ENCODE peak calls at places on chromosomes 4 and X, in nine cellular contexts. G is PC-3, U is lower lobe of right lung, N is astrocyte, B is fibroblast of lung, J is fibroblast of mammary gland, X is MM.1S, Q is A549, S is HFF-Myc. T is an unnamed sample.

GRCh38 chr4:177505171-177505615 is 63.0 kb upstream of the AGA start:
- DNase-seq in G (no peak), U (no peak), N (no peak), B (no peak), J (no peak), X (no peak), Q (no peak), S (no peak), T (no peak)

GRCh38 chrX:106404512-106404911 is 207.3 kb upstream of the RADX start:
- DNase-seq in G (peak), U (no peak), N (no peak), B (no peak), J (no peak), X (no peak), Q (no peak), S (no peak), T (no peak)

GRCh38 chr4:182297659-182298058 is 54.5 kb downstream of the TENM3 start:
- DNase-seq in G (no peak), U (no peak), N (peak), B (peak), J (peak), X (no peak), Q (no peak), S (no peak), T (no peak)

GRCh38 chr4:165425629-165426028 is 46.8 kb downstream of the CPE start:
- DNase-seq in G (no peak), U (no peak), N (no peak), B (no peak), J (no peak), X (no peak), Q (no peak), S (no peak), T (no peak)

GRCh38 chr4:23368081-23368697 is 521.7 kb downstream of the PPARGC1A start:
- DNase-seq in G (peak), U (no peak), N (no peak), B (peak), J (no peak), X (no peak), Q (no peak), S (no peak), T (no peak)

GRCh38 chr4:81069706-81070331 is 39.3 kb downstream of the BMP3 start:
- DNase-seq in G (peak), U (no peak), N (peak), B (peak), J (peak), X (peak), Q (peak), S (peak), T (peak)

GRCh38 chr4:124322234-124322831 is 390.2 kb downstream of the ANKRD50 start:
- DNase-seq in G (peak), U (no peak), N (peak), B (peak), J (peak), X (peak), Q (peak), S (peak), T (peak)

GRCh38 chr4:8318509-8318908 is 49.0 kb downstream of the HTRA3 start:
- DNase-seq in G (no peak), U (no peak), N (no peak), B (no peak), J (no peak), X (no peak), Q (no peak), S (no peak), T (no peak)

GRCh38 chrX:37047776-37048175 is 39.6 kb downstream of the FAM47C start:
- DNase-seq in G (no peak), U (no peak), N (no peak), B (no peak), J (no peak), X (no peak), Q (no peak), S (no peak), T (peak)

GRCh38 chrX:103678199-103678993 is 8.1 kb downstream of the MORF4L2 start:
- DNase-seq in G (peak), U (no peak), N (peak), B (peak), J (peak), X (no peak), Q (no peak), S (no peak), T (no peak)

GRCh38 chr4:37524267-37524666 is 161.9 kb downstream of the RELL1 start:
- DNase-seq in G (no peak), U (no peak), N (no peak), B (no peak), J (no peak), X (no peak), Q (no peak), S (no peak), T (no peak)

GRCh38 chr4:14018191-14018853 is 390.8 kb upstream of the BOD1L1 start:
- DNase-seq in G (no peak), U (no peak), N (no peak), B (no peak), J (no peak), X (peak), Q (no peak), S (no peak), T (no peak)

GRCh38 chr4:182955411-182955810 is 38.2 kb upstream of the DCTD start:
- DNase-seq in G (no peak), U (no peak), N (peak), B (no peak), J (no peak), X (no peak), Q (no peak), S (no peak), T (no peak)

GRCh38 chrX:150199181-150199580 is 163.9 kb upstream of the MAMLD1 start:
- DNase-seq in G (no peak), U (no peak), N (no peak), B (no peak), J (no peak), X (no peak), Q (no peak), S (no peak), T (no peak)

GRCh38 chr4:146647615-146648383 is 9.1 kb downstream of the POU4F2 start:
- DNase-seq in G (no peak), U (no peak), N (no peak), B (no peak), J (no peak), X (no peak), Q (no peak), S (no peak), T (no peak)

GRCh38 chr4:146478009-146478408 is 43.7 kb downstream of the SLC10A7 start:
- DNase-seq in G (no peak), U (no peak), N (no peak), B (no peak), J (no peak), X (no peak), Q (no peak), S (no peak), T (peak)

DNA sequence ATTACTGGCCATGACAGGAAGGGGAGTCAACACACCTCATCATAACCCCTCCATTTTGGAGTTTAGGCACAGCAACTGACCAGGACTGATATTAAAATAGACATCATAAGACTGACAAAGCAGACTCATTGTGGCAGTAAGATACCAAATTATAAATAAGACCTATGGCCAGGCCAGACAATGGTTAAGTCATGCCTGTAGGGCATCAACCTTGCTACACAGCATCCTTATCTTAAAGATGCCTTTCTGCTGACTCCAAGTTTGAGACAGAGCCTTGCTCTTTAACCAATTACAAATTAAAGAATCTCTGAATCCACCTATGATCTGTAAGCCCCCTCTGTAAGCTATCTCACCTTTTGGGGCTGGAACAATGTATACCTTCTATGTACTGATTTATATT is 65.5 kb downstream of the VCX2 start:
- DNase-seq in G (no peak), U (no peak), N (no peak), B (no peak), J (no peak), X (no peak), Q (no peak), S (no peak), T (no peak)
- H3K4me3 ChIP-seq in G (no peak), U (no peak), N (no peak), B (no peak), J (no peak), X (no peak), Q (no peak), S (no peak), T (no peak)

DNA sequence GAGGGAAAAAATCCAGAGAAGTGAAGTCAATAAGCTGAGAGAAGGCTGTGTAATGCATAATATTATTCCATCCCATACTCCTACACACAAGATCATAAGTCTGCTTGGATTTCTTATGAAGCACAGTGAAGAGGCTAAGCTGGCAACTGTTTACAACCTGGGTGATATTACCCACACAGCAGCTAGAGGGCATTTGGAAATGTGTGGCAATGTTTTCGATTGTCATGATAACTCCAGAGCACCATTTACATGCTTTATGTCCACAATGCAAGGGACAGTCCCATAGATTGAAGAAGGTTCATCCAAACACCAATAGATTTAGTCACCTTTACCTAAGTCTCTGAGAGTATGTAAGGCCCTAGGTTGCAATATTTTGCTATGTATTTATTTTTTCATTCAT is 412.2 kb downstream of the PPP3CA start:
- DNase-seq in G (peak), U (no peak), N (no peak), B (peak), J (peak), X (peak), Q (peak), S (peak), T (peak)
- TF ChIP-seq CTCF in G (peak), U (no peak), N (peak), B (peak), J (peak), X (peak), Q (no peak), S (peak), T (peak)

DNA sequence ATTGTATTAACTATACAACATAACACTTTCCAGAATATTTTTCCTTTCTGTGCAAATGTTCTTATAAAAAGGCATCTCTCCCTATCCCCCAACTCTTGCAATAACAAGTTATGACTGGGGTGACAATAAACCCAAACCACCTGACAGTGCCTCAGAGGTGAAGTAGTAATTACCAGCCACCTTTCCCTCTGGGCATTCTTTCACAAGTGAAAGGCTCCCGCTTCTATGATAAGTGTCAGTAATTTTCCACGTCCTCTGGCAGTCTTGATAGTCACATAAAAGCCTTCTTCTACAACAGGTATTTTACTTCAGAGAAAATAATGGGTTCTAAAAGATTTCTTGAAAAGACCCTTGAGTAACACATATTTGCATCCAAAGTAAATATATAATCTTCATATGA is 82.7 kb downstream of the MANBA start:
- DNase-seq in G (no peak), U (no peak), N (no peak), B (no peak), J (no peak), X (no peak), Q (no peak), S (no peak), T (no peak)
- H3K4me3 ChIP-seq in G (no peak), U (no peak), N (no peak), B (no peak), J (no peak), X (no peak), Q (no peak), S (no peak), T (no peak)

GRCh38 chr4:31580843-31581242 is 860.7 kb downstream of the PCDH7 start:
- DNase-seq in G (no peak), U (no peak), N (no peak), B (no peak), J (no peak), X (peak), Q (no peak), S (no peak), T (no peak)
- TF ChIP-seq CTCF in G (no peak), U (no peak), N (no peak), B (no peak), J (no peak), X (no peak), Q (no peak), S (no peak), T (no peak)

GRCh38 chr4:6689506-6689960 is 4.1 kb upstream of the S100P start:
- DNase-seq in G (peak), U (peak), N (no peak), B (no peak), J (no peak), X (no peak), Q (no peak), S (no peak), T (no peak)
- H3K4me3 ChIP-seq in G (no peak), U (peak), N (no peak), B (no peak), J (no peak), X (no peak), Q (no peak), S (no peak), T (no peak)

DNA sequence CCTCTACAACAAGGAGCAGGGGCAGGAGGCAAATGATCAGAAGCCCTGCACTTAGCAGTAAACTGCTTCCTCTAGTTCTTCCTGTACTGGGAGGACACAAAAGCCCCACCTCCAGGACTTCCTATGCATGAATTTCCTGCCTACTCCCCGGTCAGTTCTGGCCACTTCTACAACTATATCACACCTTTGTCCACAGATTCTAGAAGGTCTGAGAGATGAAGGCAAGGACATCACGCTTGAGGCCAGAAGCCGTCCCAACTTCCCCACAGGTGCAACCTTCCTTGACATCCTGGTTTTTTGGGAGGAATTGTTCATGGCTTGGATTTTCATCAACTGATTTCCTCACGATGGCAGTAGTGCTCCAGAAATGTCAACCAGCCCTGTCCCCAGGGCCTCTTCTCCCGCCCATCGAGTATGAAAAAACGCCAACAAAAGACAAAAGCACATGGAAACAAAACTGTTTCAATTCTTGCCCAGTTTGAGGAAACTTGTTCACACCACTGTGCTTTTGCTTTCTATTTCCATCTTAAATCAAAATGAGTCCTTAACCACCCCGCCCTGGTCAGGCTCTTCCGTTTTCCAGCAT is 206.5 kb upstream of the STK26 start:
- DNase-seq in G (peak), U (no peak), N (peak), B (no peak), J (peak), X (peak), Q (no peak), S (no peak), T (peak)
- TF ChIP-seq CTCF in G (peak), U (peak), N (no peak), B (no peak), J (peak), X (peak), Q (peak), S (no peak), T (no peak)

DNA sequence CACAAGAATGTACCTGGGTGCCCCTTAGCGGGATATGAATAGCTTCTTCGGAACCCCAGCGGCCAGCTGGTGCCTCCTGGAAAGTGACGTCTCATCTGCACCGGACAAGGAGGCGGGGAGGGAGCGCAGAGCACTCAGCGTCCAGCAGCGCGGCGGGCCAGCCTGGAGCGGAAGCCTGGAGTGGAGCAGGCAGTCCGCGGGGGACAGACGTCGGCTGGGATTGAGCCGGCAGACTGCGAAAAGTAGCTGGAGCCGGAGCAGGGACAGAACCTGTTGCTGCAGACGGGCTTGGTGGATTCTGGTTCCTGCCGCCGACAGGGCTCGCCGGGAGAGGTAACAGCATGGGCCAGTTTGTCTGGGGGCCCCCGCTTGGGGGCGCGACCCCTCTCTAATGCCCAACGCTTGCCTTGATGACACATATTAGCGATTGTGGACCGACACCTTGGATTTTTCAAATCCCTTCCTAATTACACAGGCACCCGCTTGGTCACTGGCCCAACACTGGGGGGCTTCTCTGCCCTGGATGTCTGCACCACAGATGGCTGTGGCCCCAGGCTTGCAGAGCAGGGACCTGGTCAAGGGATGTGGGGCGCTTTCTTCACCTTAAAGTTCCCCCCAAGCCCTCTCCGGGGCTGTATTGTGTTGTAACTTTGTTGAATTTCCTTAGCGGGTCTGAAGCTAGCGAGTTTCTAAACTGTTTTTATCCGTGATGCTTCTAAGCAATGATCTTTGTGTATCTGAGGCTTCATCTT is at the start of gene NPFFR2:
- DNase-seq in G (no peak), U (peak), N (peak), B (no peak), J (peak), X (no peak), Q (no peak), S (no peak), T (no peak)
- H3K4me3 ChIP-seq in G (no peak), U (peak), N (peak), B (no peak), J (no peak), X (no peak), Q (no peak), S (no peak), T (no peak)

GRCh38 chr4:110480031-110480549 is 4.1 kb downstream of the ENPEP start:
- DNase-seq in G (peak), U (no peak), N (peak), B (peak), J (peak), X (no peak), Q (no peak), S (peak), T (no peak)
- TF ChIP-seq CTCF in G (peak), U (no peak), N (peak), B (peak), J (peak), X (no peak), Q (no peak), S (peak), T (no peak)

GRCh38 chr4:85128246-85129204 is 162.0 kb upstream of the WDFY3 start:
- DNase-seq in G (no peak), U (no peak), N (no peak), B (no peak), J (no peak), X (no peak), Q (no peak), S (no peak), T (no peak)
- H3K4me3 ChIP-seq in G (no peak), U (no peak), N (no peak), B (no peak), J (no peak), X (no peak), Q (no peak), S (no peak), T (no peak)

T was measured in GM12865.